ENCODE peak calls at places on chromosomes 3 and 15, in nine cellular contexts. U, N, I, K, O, C, F, Z and Q are unnamed samples.

GRCh38 chr3:12993022-12993622 is 80.1 kb downstream of the IQSEC1 start:
- DNase-seq in F (no peak), O (no peak), K (peak; percentile 94), C (peak; percentile 42), Z (peak; percentile 91), I (no peak), N (no peak), U (no peak), Q (peak; percentile 11)

GRCh38 chr15:27864076-27864475 is 235.0 kb downstream of the OCA2 start:
- DNase-seq in Z (no peak), K (no peak), O (no peak), N (no peak), I (no peak), F (no peak), C (no peak), U (no peak), Q (no peak)

GRCh38 chr3:66101901-66102300 is 63.2 kb upstream of the MAGI1 start:
- DNase-seq in N (no peak), K (no peak), C (no peak), F (no peak), U (no peak), Z (no peak), O (no peak), I (no peak), Q (no peak)

GRCh38 chr15:59443341-59444081 is 5.5 kb downstream of the FAM81A start:
- DNase-seq in F (no peak), I (no peak), O (no peak), K (peak; percentile 26), N (no peak), Z (peak; percentile 22), C (no peak), U (no peak), Q (no peak)

GRCh38 chr3:64454179-64454578 is 228.9 kb upstream of the PRICKLE2 start:
- DNase-seq in O (no peak), N (no peak), I (peak; percentile 74), U (no peak), C (no peak), F (peak; percentile 54), K (no peak), Z (no peak), Q (peak; percentile 85)

GRCh38 chr3:196216081-196216564 is at the start of gene SLC51A:
- DNase-seq in N (no peak), Z (no peak), C (peak; percentile 71), K (peak; percentile 82), F (no peak), U (no peak), O (no peak), I (no peak), Q (no peak)

GRCh38 chr15:73822998-73823397 is 50.4 kb upstream of the TBC1D21 start:
- DNase-seq in U (no peak), Z (peak; percentile 76), N (no peak), I (peak; percentile 18), F (no peak), O (no peak), K (peak; percentile 68), C (no peak), Q (peak; percentile 43)

GRCh38 chr3:155352900-155353490 is 59.5 kb upstream of the STRIT1 start:
- DNase-seq in U (peak; percentile 40), K (peak; percentile 79), I (no peak), C (no peak), N (no peak), Z (peak; percentile 43), O (peak; percentile 7), F (peak; percentile 14), Q (peak; percentile 21)

GRCh38 chr3:150132101-150132749 is 161.5 kb upstream of the PFN2 start:
- DNase-seq in C (no peak), I (no peak), K (no peak), F (no peak), N (no peak), U (no peak), O (no peak), Z (no peak), Q (no peak)

GRCh38 chr3:159631226-159631625 is 357.4 kb upstream of the IL12A start:
- DNase-seq in N (no peak), F (no peak), C (no peak), I (no peak), K (no peak), Z (no peak), O (no peak), U (no peak), Q (no peak)

GRCh38 chr3:98779936-98780335 is 16.8 kb downstream of the ST3GAL6 start:
- DNase-seq in N (no peak), U (no peak), F (no peak), Z (no peak), O (no peak), C (no peak), I (peak; percentile 85), K (no peak), Q (peak; percentile 62)

GRCh38 chr3:155995525-155996370 is 124.6 kb upstream of the KCNAB1 start:
- DNase-seq in F (peak; percentile 23), K (peak; percentile 69), O (peak; percentile 5), C (no peak), I (peak; percentile 19), U (peak; percentile 54), Z (peak; percentile 56), N (no peak), Q (peak; percentile 72)

GRCh38 chr3:155370198-155370597 is 76.7 kb upstream of the STRIT1 start:
- DNase-seq in U (no peak), Z (no peak), C (peak; percentile 23), N (no peak), O (no peak), F (no peak), K (no peak), I (no peak), Q (no peak)

GRCh38 chr3:177574232-177574856 is 377.1 kb upstream of the TBL1XR1 start:
- DNase-seq in O (no peak), K (peak; percentile 44), U (no peak), F (no peak), I (peak; percentile 90), N (no peak), Z (peak; percentile 64), C (peak; percentile 82), Q (peak; percentile 81)

GRCh38 chr15:23504003-23504402 is 57.0 kb upstream of the GOLGA6L2 start:
- DNase-seq in F (no peak), K (peak; percentile 34), U (no peak), I (no peak), N (no peak), C (no peak), Z (no peak), O (no peak), Q (no peak)
- H3K4me3 ChIP-seq in F (no peak overlapping the region), K (peak overlapping the region; percentile 7), U (no peak overlapping the region), I (no peak overlapping the region), N (no peak overlapping the region), C (no peak overlapping the region), Z (no peak overlapping the region), O (no peak overlapping the region), Q (no peak overlapping the region)

GRCh38 chr3:9903238-9903624 is 583 bp downstream of the IL17RE start:
- DNase-seq in N (no peak), K (no peak), I (no peak), Z (no peak), C (no peak), F (no peak), O (no peak), U (no peak), Q (peak; percentile 52)

GRCh38 chr3:9901967-9902366 is 681 bp upstream of the IL17RE start:
- DNase-seq in O (peak; percentile 30), C (no peak), F (no peak), K (no peak), U (no peak), I (no peak), Z (no peak), N (no peak), Q (no peak)

GRCh38 chr3:9906480-9906879 is 3.8 kb downstream of the IL17RE start:
- DNase-seq in C (no peak), N (no peak), O (no peak), F (no peak), I (no peak), Z (no peak), U (no peak), K (no peak), Q (no peak)

GRCh38 chr3:9902372-9903237 is at the start of gene IL17RE:
- DNase-seq in K (peak; percentile 55), F (no peak), U (no peak), N (no peak), C (peak; percentile 89), Z (peak; percentile 31), I (no peak), O (no peak), Q (no peak)

GRCh38 chr3:9903904-9904303 is 1.3 kb downstream of the IL17RE start:
- DNase-seq in Z (no peak), F (no peak), U (no peak), K (no peak), I (no peak), O (no peak), N (no peak), C (no peak), Q (no peak)
- H3K4me3 ChIP-seq in Z (no peak overlapping the region), F (no peak overlapping the region), U (peak overlapping the region; percentile 73), K (no peak overlapping the region), I (no peak overlapping the region), O (no peak overlapping the region), N (no peak overlapping the region), C (peak overlapping the region; percentile 54), Q (no peak overlapping the region)

GRCh38 chr3:14429689-14430452 is 27.5 kb downstream of the SLC6A6 start:
- DNase-seq in K (no peak), U (no peak), Z (no peak), C (no peak), N (no peak), I (no peak), O (no peak), F (no peak), Q (no peak)

GRCh38 chr3:14431556-14431927 is 29.1 kb downstream of the SLC6A6 start:
- DNase-seq in O (no peak), U (no peak), Z (no peak), N (no peak), I (no peak), F (no peak), K (peak; percentile 52), C (no peak), Q (no peak)

GRCh38 chr3:14431928-14432834 is 29.8 kb downstream of the SLC6A6 start:
- DNase-seq in F (no peak), Z (no peak), U (peak; percentile 74), N (peak; percentile 91), K (no peak), I (peak; percentile 77), O (peak; percentile 93), C (peak; percentile 90), Q (peak; percentile 85)

GRCh38 chr3:14429237-14429636 is 26.8 kb downstream of the SLC6A6 start:
- DNase-seq in Z (no peak), N (no peak), O (peak; percentile 11), C (no peak), I (no peak), U (no peak), F (no peak), K (no peak), Q (peak; percentile 43)

GRCh38 chr3:14430706-14431470 is 28.5 kb downstream of the SLC6A6 start:
- DNase-seq in F (no peak), I (no peak), C (no peak), N (no peak), Z (no peak), O (no peak), U (no peak), K (no peak), Q (no peak)
- H3K4me3 ChIP-seq in F (no peak overlapping the region), I (no peak overlapping the region), C (no peak overlapping the region), N (peak overlapping the region; percentile 53), Z (no peak overlapping the region), O (peak overlapping the region; percentile 26), U (peak overlapping the region; percentile 48), K (no peak overlapping the region), Q (no peak overlapping the region)

DNA sequence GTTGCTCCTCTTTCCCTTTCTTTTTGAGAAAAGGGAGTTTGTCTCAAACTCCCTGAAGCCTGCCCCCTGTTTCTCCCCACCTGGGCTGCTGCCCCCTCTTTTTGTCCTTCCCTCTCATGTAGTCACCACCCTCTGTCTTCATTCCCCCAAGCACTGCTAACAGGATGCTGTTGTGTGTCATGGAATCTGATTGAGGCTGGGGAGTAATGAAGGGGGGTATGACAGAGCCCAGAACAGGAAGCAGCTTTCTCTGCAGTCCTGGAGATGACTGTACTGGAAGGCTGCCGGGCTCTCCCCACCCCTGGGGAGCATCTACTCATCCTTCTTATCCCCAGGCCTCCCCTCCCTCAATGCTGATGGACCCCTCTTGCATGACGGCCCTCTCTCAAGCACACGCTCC is 181.6 kb downstream of the ABHD5 start:
- DNase-seq in U (no peak), F (peak; percentile 71), Z (no peak), K (no peak), C (no peak), O (no peak), I (peak; percentile 90), N (no peak), Q (peak; percentile 91)
- H3K4me3 ChIP-seq in U (no peak overlapping the region), F (no peak overlapping the region), Z (no peak overlapping the region), K (no peak overlapping the region), C (no peak overlapping the region), O (no peak overlapping the region), I (no peak overlapping the region), N (no peak overlapping the region), Q (no peak overlapping the region)